ENCODE peak calls at places on chromosomes 6 and 20, in five cellular contexts. One of them, this sample, is unnamed.

GRCh38 chr6:134007077-134007476 is 45.3 kb downstream of the SLC2A12 start:
- DNase-seq in non-pigmented ciliary epithelial cell: no peak
- DNase-seq in progenitor cell of endocrine pancreas: no peak
- DNase-seq in cardiac muscle cell: no peak
- DNase-seq in activated T-helper 1 cell treated with anti-CD3 and anti-CD28 coated beads, Interleukin-2, amount 50 U/mL, for 16 hours: no peak
- DNase-seq in this sample: no peak

GRCh38 chr6:88629838-88630462 is 333.5 kb downstream of the RNGTT start:
- DNase-seq in activated T-helper 1 cell treated with anti-CD3 and anti-CD28 coated beads, Interleukin-2, amount 50 U/mL, for 16 hours: no peak
- DNase-seq in non-pigmented ciliary epithelial cell: peak; percentile 6
- DNase-seq in cardiac muscle cell: no peak
- DNase-seq in progenitor cell of endocrine pancreas: no peak
- DNase-seq in this sample: peak; percentile 74

GRCh38 chr6:4281341-4282293 is 146.2 kb upstream of the ECI2 start:
- DNase-seq in non-pigmented ciliary epithelial cell: no peak
- DNase-seq in progenitor cell of endocrine pancreas: peak; percentile 28
- DNase-seq in cardiac muscle cell: peak; percentile 29
- DNase-seq in activated T-helper 1 cell treated with anti-CD3 and anti-CD28 coated beads, Interleukin-2, amount 50 U/mL, for 16 hours: no peak
- DNase-seq in this sample: peak; percentile 62

GRCh38 chr6:166318227-166318626 is 10.0 kb upstream of the PRR18 start:
- DNase-seq in activated T-helper 1 cell treated with anti-CD3 and anti-CD28 coated beads, Interleukin-2, amount 50 U/mL, for 16 hours: no peak
- DNase-seq in cardiac muscle cell: no peak
- DNase-seq in non-pigmented ciliary epithelial cell: no peak
- DNase-seq in progenitor cell of endocrine pancreas: no peak
- DNase-seq in this sample: no peak

GRCh38 chr20:31560094-31560899 is 44.8 kb upstream of the ID1 start:
- DNase-seq in progenitor cell of endocrine pancreas: peak; percentile 67
- DNase-seq in non-pigmented ciliary epithelial cell: peak; percentile 50
- DNase-seq in activated T-helper 1 cell treated with anti-CD3 and anti-CD28 coated beads, Interleukin-2, amount 50 U/mL, for 16 hours: peak; percentile 64
- DNase-seq in cardiac muscle cell: peak; percentile 92
- DNase-seq in this sample: peak; percentile 93

GRCh38 chr6:136137008-136137689 is 113.0 kb downstream of the MTFR2 start:
- DNase-seq in progenitor cell of endocrine pancreas: no peak
- DNase-seq in non-pigmented ciliary epithelial cell: peak; percentile 34
- DNase-seq in cardiac muscle cell: peak; percentile 75
- DNase-seq in activated T-helper 1 cell treated with anti-CD3 and anti-CD28 coated beads, Interleukin-2, amount 50 U/mL, for 16 hours: no peak
- DNase-seq in this sample: no peak

GRCh38 chr20:38242848-38243449 is 17.6 kb downstream of the KIAA1755 start:
- DNase-seq in non-pigmented ciliary epithelial cell: no peak
- DNase-seq in progenitor cell of endocrine pancreas: no peak
- DNase-seq in activated T-helper 1 cell treated with anti-CD3 and anti-CD28 coated beads, Interleukin-2, amount 50 U/mL, for 16 hours: no peak
- DNase-seq in cardiac muscle cell: no peak
- DNase-seq in this sample: peak; percentile 51

GRCh38 chr20:63756648-63756991 is 17.0 kb downstream of the SLC2A4RG start:
- DNase-seq in non-pigmented ciliary epithelial cell: no peak
- DNase-seq in activated T-helper 1 cell treated with anti-CD3 and anti-CD28 coated beads, Interleukin-2, amount 50 U/mL, for 16 hours: no peak
- DNase-seq in progenitor cell of endocrine pancreas: no peak
- DNase-seq in cardiac muscle cell: no peak
- DNase-seq in this sample: no peak

GRCh38 chr20:58645277-58645968 is 5.7 kb upstream of the STX16 start:
- DNase-seq in non-pigmented ciliary epithelial cell: no peak
- DNase-seq in progenitor cell of endocrine pancreas: no peak
- DNase-seq in cardiac muscle cell: peak; percentile 67
- DNase-seq in activated T-helper 1 cell treated with anti-CD3 and anti-CD28 coated beads, Interleukin-2, amount 50 U/mL, for 16 hours: no peak
- DNase-seq in this sample: peak; percentile 62

GRCh38 chr6:148218542-148219258 is 123.9 kb upstream of the SASH1 start:
- DNase-seq in progenitor cell of endocrine pancreas: no peak
- DNase-seq in activated T-helper 1 cell treated with anti-CD3 and anti-CD28 coated beads, Interleukin-2, amount 50 U/mL, for 16 hours: no peak
- DNase-seq in non-pigmented ciliary epithelial cell: no peak
- DNase-seq in cardiac muscle cell: no peak
- DNase-seq in this sample: no peak

GRCh38 chr20:7579888-7580287 is 360.4 kb downstream of the HAO1 start:
- DNase-seq in activated T-helper 1 cell treated with anti-CD3 and anti-CD28 coated beads, Interleukin-2, amount 50 U/mL, for 16 hours: no peak
- DNase-seq in progenitor cell of endocrine pancreas: no peak
- DNase-seq in non-pigmented ciliary epithelial cell: no peak
- DNase-seq in cardiac muscle cell: no peak
- DNase-seq in this sample: no peak

GRCh38 chr6:1396952-1397868 is 7.8 kb downstream of the FOXF2 start:
- DNase-seq in progenitor cell of endocrine pancreas: peak; percentile 69
- DNase-seq in non-pigmented ciliary epithelial cell: peak; percentile 47
- DNase-seq in activated T-helper 1 cell treated with anti-CD3 and anti-CD28 coated beads, Interleukin-2, amount 50 U/mL, for 16 hours: peak; percentile 42
- DNase-seq in cardiac muscle cell: peak; percentile 80
- DNase-seq in this sample: peak; percentile 92

GRCh38 chr20:58906111-58906510 is 53.6 kb downstream of the GNAS start:
- DNase-seq in activated T-helper 1 cell treated with anti-CD3 and anti-CD28 coated beads, Interleukin-2, amount 50 U/mL, for 16 hours: no peak
- DNase-seq in cardiac muscle cell: no peak
- DNase-seq in non-pigmented ciliary epithelial cell: no peak
- DNase-seq in progenitor cell of endocrine pancreas: no peak
- DNase-seq in this sample: no peak

GRCh38 chr6:2797564-2798014 is 32.4 kb downstream of the WRNIP1 start:
- DNase-seq in non-pigmented ciliary epithelial cell: no peak
- DNase-seq in cardiac muscle cell: no peak
- DNase-seq in progenitor cell of endocrine pancreas: no peak
- DNase-seq in activated T-helper 1 cell treated with anti-CD3 and anti-CD28 coated beads, Interleukin-2, amount 50 U/mL, for 16 hours: no peak
- DNase-seq in this sample: no peak

GRCh38 chr20:10328897-10329255 is 105.1 kb downstream of the MKKS start:
- DNase-seq in progenitor cell of endocrine pancreas: no peak
- DNase-seq in cardiac muscle cell: no peak
- DNase-seq in non-pigmented ciliary epithelial cell: no peak
- DNase-seq in activated T-helper 1 cell treated with anti-CD3 and anti-CD28 coated beads, Interleukin-2, amount 50 U/mL, for 16 hours: no peak
- DNase-seq in this sample: no peak

GRCh38 chr6:4582506-4582905 is 193.7 kb upstream of the CDYL start:
- DNase-seq in activated T-helper 1 cell treated with anti-CD3 and anti-CD28 coated beads, Interleukin-2, amount 50 U/mL, for 16 hours: no peak
- DNase-seq in non-pigmented ciliary epithelial cell: no peak
- DNase-seq in progenitor cell of endocrine pancreas: no peak
- DNase-seq in cardiac muscle cell: peak; percentile 77
- DNase-seq in this sample: peak; percentile 76

GRCh38 chr6:43276180-43277082 is 21.6 kb upstream of the SLC22A7 start:
- DNase-seq in cardiac muscle cell: peak; percentile 39
- DNase-seq in non-pigmented ciliary epithelial cell: no peak
- DNase-seq in progenitor cell of endocrine pancreas: no peak
- DNase-seq in activated T-helper 1 cell treated with anti-CD3 and anti-CD28 coated beads, Interleukin-2, amount 50 U/mL, for 16 hours: no peak
- DNase-seq in this sample: peak; percentile 15

GRCh38 chr6:14984454-14984853 is 261.4 kb upstream of the JARID2 start:
- DNase-seq in activated T-helper 1 cell treated with anti-CD3 and anti-CD28 coated beads, Interleukin-2, amount 50 U/mL, for 16 hours: no peak
- DNase-seq in non-pigmented ciliary epithelial cell: no peak
- DNase-seq in progenitor cell of endocrine pancreas: no peak
- DNase-seq in cardiac muscle cell: peak; percentile 77
- DNase-seq in this sample: peak; percentile 13

GRCh38 chr20:41692479-41693135 is 74.4 kb upstream of the CHD6 start:
- DNase-seq in activated T-helper 1 cell treated with anti-CD3 and anti-CD28 coated beads, Interleukin-2, amount 50 U/mL, for 16 hours: peak; percentile 53
- DNase-seq in progenitor cell of endocrine pancreas: peak; percentile 58
- DNase-seq in non-pigmented ciliary epithelial cell: no peak
- DNase-seq in cardiac muscle cell: peak; percentile 91
- DNase-seq in this sample: peak; percentile 75

GRCh38 chr6:64703922-64704321 is 1003.1 kb downstream of the EYS start:
- DNase-seq in cardiac muscle cell: no peak
- DNase-seq in non-pigmented ciliary epithelial cell: no peak
- DNase-seq in activated T-helper 1 cell treated with anti-CD3 and anti-CD28 coated beads, Interleukin-2, amount 50 U/mL, for 16 hours: no peak
- DNase-seq in progenitor cell of endocrine pancreas: no peak
- DNase-seq in this sample: no peak

GRCh38 chr20:61449057-61449456 is 197.0 kb downstream of the CDH4 start:
- DNase-seq in progenitor cell of endocrine pancreas: no peak
- DNase-seq in cardiac muscle cell: no peak
- DNase-seq in non-pigmented ciliary epithelial cell: no peak
- DNase-seq in activated T-helper 1 cell treated with anti-CD3 and anti-CD28 coated beads, Interleukin-2, amount 50 U/mL, for 16 hours: no peak
- DNase-seq in this sample: no peak

GRCh38 chr6:132062626-132063025 is 111.5 kb upstream of the CCN2 start:
- DNase-seq in non-pigmented ciliary epithelial cell: no peak
- DNase-seq in cardiac muscle cell: no peak
- DNase-seq in progenitor cell of endocrine pancreas: no peak
- DNase-seq in activated T-helper 1 cell treated with anti-CD3 and anti-CD28 coated beads, Interleukin-2, amount 50 U/mL, for 16 hours: no peak
- DNase-seq in this sample: peak; percentile 22

GRCh38 chr20:625360-625932 is 15.3 kb upstream of the TCF15 start:
- DNase-seq in activated T-helper 1 cell treated with anti-CD3 and anti-CD28 coated beads, Interleukin-2, amount 50 U/mL, for 16 hours: no peak
- DNase-seq in cardiac muscle cell: no peak
- DNase-seq in progenitor cell of endocrine pancreas: no peak
- DNase-seq in non-pigmented ciliary epithelial cell: no peak
- DNase-seq in this sample: no peak

GRCh38 chr6:4871825-4872224 is 95.6 kb downstream of the CDYL start:
- DNase-seq in progenitor cell of endocrine pancreas: no peak
- DNase-seq in non-pigmented ciliary epithelial cell: no peak
- DNase-seq in cardiac muscle cell: no peak
- DNase-seq in activated T-helper 1 cell treated with anti-CD3 and anti-CD28 coated beads, Interleukin-2, amount 50 U/mL, for 16 hours: no peak
- DNase-seq in this sample: no peak

GRCh38 chr6:129844118-129844891 is 16.8 kb downstream of the TMEM244 start:
- DNase-seq in progenitor cell of endocrine pancreas: no peak
- DNase-seq in cardiac muscle cell: peak; percentile 61
- DNase-seq in activated T-helper 1 cell treated with anti-CD3 and anti-CD28 coated beads, Interleukin-2, amount 50 U/mL, for 16 hours: no peak
- DNase-seq in non-pigmented ciliary epithelial cell: no peak
- DNase-seq in this sample: peak; percentile 85

GRCh38 chr6:139473239-139473701 is 98.8 kb upstream of the CITED2 start:
- DNase-seq in cardiac muscle cell: no peak
- DNase-seq in non-pigmented ciliary epithelial cell: no peak
- DNase-seq in progenitor cell of endocrine pancreas: no peak
- DNase-seq in activated T-helper 1 cell treated with anti-CD3 and anti-CD28 coated beads, Interleukin-2, amount 50 U/mL, for 16 hours: no peak
- DNase-seq in this sample: peak; percentile 86

GRCh38 chr6:122717350-122717749 is 62.2 kb upstream of the FABP7 start:
- DNase-seq in activated T-helper 1 cell treated with anti-CD3 and anti-CD28 coated beads, Interleukin-2, amount 50 U/mL, for 16 hours: no peak
- DNase-seq in non-pigmented ciliary epithelial cell: peak; percentile 28
- DNase-seq in progenitor cell of endocrine pancreas: no peak
- DNase-seq in cardiac muscle cell: no peak
- DNase-seq in this sample: peak; percentile 52

GRCh38 chr20:682123-682522 is 6.5 kb upstream of the SCRT2 start:
- DNase-seq in cardiac muscle cell: no peak
- DNase-seq in activated T-helper 1 cell treated with anti-CD3 and anti-CD28 coated beads, Interleukin-2, amount 50 U/mL, for 16 hours: no peak
- DNase-seq in progenitor cell of endocrine pancreas: no peak
- DNase-seq in non-pigmented ciliary epithelial cell: no peak
- DNase-seq in this sample: no peak

GRCh38 chr6:147642458-147642857 is 134.0 kb downstream of the SAMD5 start:
- DNase-seq in cardiac muscle cell: no peak
- DNase-seq in non-pigmented ciliary epithelial cell: no peak
- DNase-seq in progenitor cell of endocrine pancreas: no peak
- DNase-seq in activated T-helper 1 cell treated with anti-CD3 and anti-CD28 coated beads, Interleukin-2, amount 50 U/mL, for 16 hours: no peak
- DNase-seq in this sample: peak; percentile 59

GRCh38 chr6:90131091-90131490 is 165.6 kb downstream of the BACH2 start:
- DNase-seq in cardiac muscle cell: no peak
- DNase-seq in non-pigmented ciliary epithelial cell: no peak
- DNase-seq in progenitor cell of endocrine pancreas: no peak
- DNase-seq in activated T-helper 1 cell treated with anti-CD3 and anti-CD28 coated beads, Interleukin-2, amount 50 U/mL, for 16 hours: no peak
- DNase-seq in this sample: no peak

GRCh38 chr20:21725892-21726291 is 20.4 kb downstream of the PAX1 start:
- DNase-seq in non-pigmented ciliary epithelial cell: no peak
- DNase-seq in activated T-helper 1 cell treated with anti-CD3 and anti-CD28 coated beads, Interleukin-2, amount 50 U/mL, for 16 hours: no peak
- DNase-seq in progenitor cell of endocrine pancreas: no peak
- DNase-seq in cardiac muscle cell: no peak
- DNase-seq in this sample: no peak

GRCh38 chr6:81789303-81789702 is 36.8 kb upstream of the TENT5A start:
- DNase-seq in non-pigmented ciliary epithelial cell: no peak
- DNase-seq in cardiac muscle cell: no peak
- DNase-seq in progenitor cell of endocrine pancreas: no peak
- DNase-seq in activated T-helper 1 cell treated with anti-CD3 and anti-CD28 coated beads, Interleukin-2, amount 50 U/mL, for 16 hours: no peak
- DNase-seq in this sample: no peak

GRCh38 chr20:44166008-44166407 is 21.0 kb downstream of the JPH2 start:
- DNase-seq in activated T-helper 1 cell treated with anti-CD3 and anti-CD28 coated beads, Interleukin-2, amount 50 U/mL, for 16 hours: no peak
- DNase-seq in cardiac muscle cell: no peak
- DNase-seq in non-pigmented ciliary epithelial cell: peak; percentile 31
- DNase-seq in progenitor cell of endocrine pancreas: no peak
- DNase-seq in this sample: peak; percentile 10

GRCh38 chr6:170522565-170523183 is 30.4 kb downstream of the PSMB1 start:
- DNase-seq in cardiac muscle cell: peak; percentile 22
- DNase-seq in progenitor cell of endocrine pancreas: no peak
- DNase-seq in activated T-helper 1 cell treated with anti-CD3 and anti-CD28 coated beads, Interleukin-2, amount 50 U/mL, for 16 hours: no peak
- DNase-seq in non-pigmented ciliary epithelial cell: no peak
- DNase-seq in this sample: peak; percentile 54

GRCh38 chr6:134031696-134032255 is 20.6 kb downstream of the SLC2A12 start:
- DNase-seq in non-pigmented ciliary epithelial cell: no peak
- DNase-seq in cardiac muscle cell: no peak
- DNase-seq in progenitor cell of endocrine pancreas: no peak
- DNase-seq in activated T-helper 1 cell treated with anti-CD3 and anti-CD28 coated beads, Interleukin-2, amount 50 U/mL, for 16 hours: no peak
- DNase-seq in this sample: peak; percentile 72

GRCh38 chr20:3729378-3729777 is 3.1 kb upstream of the HSPA12B start:
- DNase-seq in cardiac muscle cell: no peak
- DNase-seq in activated T-helper 1 cell treated with anti-CD3 and anti-CD28 coated beads, Interleukin-2, amount 50 U/mL, for 16 hours: no peak
- DNase-seq in non-pigmented ciliary epithelial cell: no peak
- DNase-seq in progenitor cell of endocrine pancreas: no peak
- DNase-seq in this sample: no peak

This sample was measured in choroid plexus epithelial cell.